ENCODE peak calls at places on chromosomes 5 and 9, in six cellular contexts. C, F, J, H, I and N are unnamed samples.

GRCh38 chr5:178207183-178207916 is 3.0 kb downstream of the HNRNPAB start:
- DNase-seq in C (peak), F (peak), J (no peak), H (no peak), I (no peak), N (no peak)

GRCh38 chr5:78984020-78984610 is 995 bp downstream of the ARSB start:
- DNase-seq in C (no peak), F (no peak), J (peak), H (no peak), I (no peak), N (no peak)

GRCh38 chr5:157335534-157336422 is 69.9 kb downstream of the CYFIP2 start:
- DNase-seq in C (no peak), F (no peak), J (no peak), H (no peak), I (no peak), N (no peak)

GRCh38 chr5:155941340-155941739 is 385.6 kb upstream of the SGCD start:
- DNase-seq in C (no peak), F (no peak), J (no peak), H (no peak), I (no peak), N (no peak)

GRCh38 chr5:175340180-175340579 is 103.8 kb downstream of the DRD1 start:
- DNase-seq in C (no peak), F (no peak), J (no peak), H (no peak), I (no peak), N (no peak)

GRCh38 chr9:95336281-95336680 is 18.8 kb upstream of the FANCC start:
- DNase-seq in C (no peak), F (no peak), J (peak), H (peak), I (no peak), N (no peak)

GRCh38 chr5:179488464-179488863 is 61.9 kb upstream of the RUFY1 start:
- DNase-seq in C (no peak), F (no peak), J (peak), H (no peak), I (no peak), N (no peak)

GRCh38 chr9:127185931-127186781 is 63.7 kb upstream of the ANGPTL2 start:
- DNase-seq in C (peak), F (no peak), J (no peak), H (no peak), I (no peak), N (peak)

GRCh38 chr5:57871496-57871895 is 388.9 kb upstream of the ACTBL2 start:
- DNase-seq in C (no peak), F (no peak), J (no peak), H (no peak), I (no peak), N (no peak)

GRCh38 chr5:137613554-137614265 is 114.6 kb upstream of the SPOCK1 start:
- DNase-seq in C (no peak), F (no peak), J (no peak), H (no peak), I (no peak), N (no peak)

GRCh38 chr5:142584843-142585242 is 101.0 kb downstream of the FGF1 start:
- DNase-seq in C (no peak), F (no peak), J (no peak), H (no peak), I (no peak), N (no peak)

GRCh38 chr9:121881920-121882500 is 211.1 kb downstream of the TTLL11 start:
- DNase-seq in C (no peak), F (no peak), J (no peak), H (no peak), I (peak), N (no peak)

GRCh38 chr9:104927216-104927911 is 591 bp downstream of the ABCA1 start:
- DNase-seq in C (no peak), F (no peak), J (peak), H (peak), I (peak), N (no peak)

GRCh38 chr9:89597711-89598707 is 6.8 kb upstream of the GADD45G start:
- DNase-seq in C (no peak), F (no peak), J (peak), H (peak), I (peak), N (no peak)

GRCh38 chr5:84251503-84251902 is 133.2 kb downstream of the EDIL3 start:
- DNase-seq in C (no peak), F (no peak), J (no peak), H (no peak), I (no peak), N (no peak)

GRCh38 chr9:126367139-126367538 is 40.5 kb downstream of the MVB12B start:
- DNase-seq in C (no peak), F (no peak), J (no peak), H (no peak), I (no peak), N (no peak)

GRCh38 chr5:54988817-54989216 is 3.4 kb upstream of the ESM1 start:
- DNase-seq in C (no peak), F (no peak), J (no peak), H (no peak), I (no peak), N (no peak)

GRCh38 chr9:21031091-21031817 is at the start of gene HACD4:
- DNase-seq in C (no peak), F (no peak), J (peak), H (peak), I (peak), N (no peak)

GRCh38 chr5:45696206-45696836 is at the start of gene HCN1:
- DNase-seq in C (peak), F (no peak), J (peak), H (no peak), I (peak), N (no peak)

GRCh38 chr5:175588709-175589429 is 69.0 kb upstream of the HRH2 start:
- DNase-seq in C (no peak), F (no peak), J (no peak), H (no peak), I (no peak), N (no peak)

GRCh38 chr5:151082976-151083651 is 2.3 kb upstream of the TNIP1 start:
- DNase-seq in C (peak), F (no peak), J (no peak), H (peak), I (no peak), N (no peak)

GRCh38 chr9:106738109-106738508 is 124.9 kb upstream of the ZNF462 start:
- DNase-seq in C (no peak), F (no peak), J (no peak), H (no peak), I (no peak), N (no peak)